ENCODE peak calls at places on chromosome 3, in nine cellular contexts. U, I, R, B, V, E, A, F and M are unnamed samples.

GRCh38 chr3:161171113-161171512 is 50.0 kb upstream of the NMD3 start:
- DNase-seq in I (peak), F (no peak), U (no peak), A (no peak), B (no peak), R (peak), E (no peak), V (no peak), M (no peak)

GRCh38 chr3:170606675-170607074 is 20.8 kb upstream of the SLC7A14 start:
- DNase-seq in F (no peak), I (no peak), V (no peak), A (no peak), R (no peak), E (no peak), U (no peak), B (no peak), M (no peak)

GRCh38 chr3:150577854-150578253 is 25.3 kb upstream of the SELENOT start:
- DNase-seq in R (no peak), B (no peak), A (no peak), U (no peak), V (no peak), I (no peak), E (no peak), F (no peak), M (no peak)

GRCh38 chr3:57100046-57100695 is 39.7 kb downstream of the SPATA12 start:
- DNase-seq in F (peak), B (peak), V (peak), A (peak), I (no peak), E (peak), U (peak), R (peak), M (peak)

GRCh38 chr3:121883507-121883906 is 10.7 kb upstream of the SLC15A2 start:
- DNase-seq in F (no peak), E (no peak), V (no peak), A (peak), R (peak), B (no peak), U (no peak), I (no peak), M (no peak)

GRCh38 chr3:3066910-3067309 is 43.3 kb downstream of the IL5RA start:
- DNase-seq in A (no peak), V (no peak), I (no peak), R (no peak), B (no peak), U (no peak), F (no peak), E (no peak), M (no peak)

GRCh38 chr3:121735047-121735696 is 14.4 kb downstream of the GOLGB1 start:
- DNase-seq in E (no peak), U (no peak), A (no peak), R (no peak), V (no peak), F (no peak), I (no peak), B (no peak), M (no peak)

GRCh38 chr3:171456765-171457164 is 3.4 kb downstream of the TNIK start:
- DNase-seq in V (no peak), A (no peak), R (no peak), I (no peak), B (no peak), U (no peak), F (no peak), E (no peak), M (no peak)

GRCh38 chr3:66395635-66396034 is 105.2 kb downstream of the LRIG1 start:
- DNase-seq in A (no peak), I (peak), R (no peak), V (no peak), E (no peak), U (no peak), B (no peak), F (no peak), M (no peak)

GRCh38 chr3:50605901-50606326 is 5.7 kb downstream of the CISH start:
- DNase-seq in A (no peak), B (no peak), E (no peak), R (no peak), F (no peak), I (peak), V (no peak), U (no peak), M (no peak)

GRCh38 chr3:30075514-30075913 is 530.9 kb upstream of the TGFBR2 start:
- DNase-seq in B (no peak), A (no peak), F (no peak), I (no peak), E (no peak), V (no peak), R (no peak), U (no peak), M (no peak)

GRCh38 chr3:100364421-100364820 is 29.9 kb downstream of the NIT2 start:
- DNase-seq in A (no peak), E (no peak), V (no peak), U (no peak), F (no peak), B (no peak), I (no peak), R (no peak), M (no peak)

GRCh38 chr3:10074666-10075065 is 33.4 kb downstream of the FANCD2OS start:
- DNase-seq in A (no peak), F (no peak), V (no peak), B (no peak), R (no peak), E (no peak), U (no peak), I (no peak), M (no peak)

GRCh38 chr3:11118181-11118682 is 36.1 kb upstream of the HRH1 start:
- DNase-seq in A (no peak), R (peak), V (no peak), U (no peak), I (no peak), F (no peak), B (no peak), E (no peak), M (no peak)

GRCh38 chr3:100954990-100955389 is 38.2 kb downstream of the ABI3BP start:
- DNase-seq in E (no peak), F (no peak), U (no peak), V (no peak), B (no peak), A (no peak), I (peak), R (peak), M (no peak)

GRCh38 chr3:87370007-87370406 is 93.6 kb upstream of the POU1F1 start:
- DNase-seq in A (no peak), E (no peak), R (no peak), B (no peak), U (no peak), F (no peak), I (no peak), V (no peak), M (no peak)

GRCh38 chr3:56131976-56132590 is 336.2 kb downstream of the ERC2 start:
- DNase-seq in V (no peak), B (no peak), U (no peak), R (peak), A (no peak), E (no peak), I (no peak), F (no peak), M (no peak)